ENCODE peak calls at places on chromosome 10, in four cellular contexts. L, V, G and W are unnamed samples.

GRCh38 chr10:58412502-58412961 is 27.3 kb downstream of the TFAM start:
- DNase-seq in L (peak; percentile 45), G (no peak), V (no peak), W (no peak)

GRCh38 chr10:23439452-23439919 is 611 bp downstream of the OTUD1 start:
- DNase-seq in G (peak; percentile 28), L (peak; percentile 37), V (no peak), W (no peak)

GRCh38 chr10:25786181-25786580 is 147.8 kb upstream of the MYO3A start:
- DNase-seq in L (no peak), V (no peak), G (no peak), W (no peak)

GRCh38 chr10:5105626-5106025 is 11.4 kb downstream of the AKR1C3 start:
- DNase-seq in V (no peak), G (no peak), L (no peak), W (no peak)

GRCh38 chr10:61447127-61447526 is 6.1 kb downstream of the TMEM26 start:
- DNase-seq in L (no peak), G (no peak), V (no peak), W (no peak)

GRCh38 chr10:120436431-120437142 is 20.4 kb upstream of the PLPP4 start:
- DNase-seq in V (no peak), G (no peak), L (no peak), W (no peak)

GRCh38 chr10:123772645-123773508 is 106.7 kb downstream of the GPR26 start:
- DNase-seq in G (no peak), V (no peak), L (no peak), W (no peak)

GRCh38 chr10:89550509-89550908 is 15.1 kb upstream of the SLC16A12 start:
- DNase-seq in L (peak; percentile 58), G (peak; percentile 52), V (no peak), W (no peak)

GRCh38 chr10:103241262-103242011 is 4.2 kb upstream of the RPEL1 start:
- DNase-seq in G (no peak), V (no peak), L (no peak), W (no peak)

GRCh38 chr10:5547684-5547933 is 22.8 kb downstream of the CALML3 start:
- DNase-seq in G (no peak), L (no peak), V (no peak), W (no peak)

GRCh38 chr10:7475046-7475860 is 64.4 kb upstream of the SFMBT2 start:
- DNase-seq in L (peak; percentile 12), V (no peak), G (peak; percentile 25), W (peak; percentile 29)

GRCh38 chr10:89129850-89130396 is 77.2 kb downstream of the CH25H start:
- DNase-seq in V (no peak), L (peak; percentile 75), G (peak; percentile 11), W (no peak)

GRCh38 chr10:109127363-109127762 is 795.9 kb downstream of the XPNPEP1 start:
- DNase-seq in V (no peak), G (no peak), L (no peak), W (no peak)

GRCh38 chr10:126476256-126476655 is 88.0 kb upstream of the ADAM12 start:
- DNase-seq in V (no peak), L (no peak), G (no peak), W (peak; percentile 7)

GRCh38 chr10:29392376-29393021 is 103.6 kb downstream of the LYZL1 start:
- DNase-seq in G (peak; percentile 34), L (peak; percentile 64), V (no peak), W (peak; percentile 20)

GRCh38 chr10:79019961-79020491 is 48.7 kb upstream of the ZMIZ1 start:
- DNase-seq in G (peak; percentile 69), L (peak; percentile 86), V (no peak), W (no peak)

GRCh38 chr10:102776779-102777417 is 33.1 kb downstream of the WBP1L start:
- DNase-seq in L (peak; percentile 98), V (no peak), G (peak; percentile 87), W (no peak)

GRCh38 chr10:112811741-112812551 is 138.1 kb upstream of the TCF7L2 start:
- DNase-seq in G (peak; percentile 67), L (peak; percentile 92), V (no peak), W (peak; percentile 43)

GRCh38 chr10:122878799-122879338 is 512 bp downstream of the FAM24B start:
- DNase-seq in V (no peak), L (no peak), G (no peak), W (no peak)

GRCh38 chr10:130146042-130146441 is 9.9 kb downstream of the GLRX3 start:
- DNase-seq in G (no peak), V (no peak), L (no peak), W (no peak)

GRCh38 chr10:120948889-120949382 is 97.8 kb downstream of the WDR11 start:
- DNase-seq in G (peak; percentile 76), L (peak; percentile 83), V (no peak), W (no peak)

GRCh38 chr10:17273403-17273802 is 45.4 kb downstream of the VIM start:
- DNase-seq in L (peak; percentile 16), V (no peak), G (no peak), W (no peak)

GRCh38 chr10:70458329-70459060 is 17.0 kb upstream of the NODAL start:
- DNase-seq in V (no peak), L (peak; percentile 75), G (peak; percentile 89), W (no peak)

GRCh38 chr10:112875474-112876267 is 74.4 kb upstream of the TCF7L2 start:
- DNase-seq in V (no peak), L (peak; percentile 76), G (peak; percentile 24), W (no peak)

GRCh38 chr10:127236266-127236665 is 39.9 kb upstream of the INSYN2A start:
- DNase-seq in G (no peak), V (no peak), L (no peak), W (no peak)

GRCh38 chr10:97150191-97150590 is 35.6 kb downstream of the SLIT1 start:
- DNase-seq in G (no peak), L (no peak), V (no peak), W (no peak)

GRCh38 chr10:48880016-48880705 is 59.5 kb downstream of the LRRC18 start:
- DNase-seq in V (no peak), G (no peak), L (no peak), W (no peak)

GRCh38 chr10:23445591-23445990 is 6.7 kb downstream of the OTUD1 start:
- DNase-seq in V (no peak), G (no peak), L (no peak), W (no peak)

GRCh38 chr10:123144697-123145541 is 3.0 kb upstream of the HMX2 start:
- DNase-seq in G (no peak), L (no peak), V (no peak), W (no peak)

GRCh38 chr10:5547934-5548660 is 23.3 kb downstream of the CALML3 start:
- DNase-seq in V (no peak), L (peak; percentile 23), G (no peak), W (no peak)

DNA sequence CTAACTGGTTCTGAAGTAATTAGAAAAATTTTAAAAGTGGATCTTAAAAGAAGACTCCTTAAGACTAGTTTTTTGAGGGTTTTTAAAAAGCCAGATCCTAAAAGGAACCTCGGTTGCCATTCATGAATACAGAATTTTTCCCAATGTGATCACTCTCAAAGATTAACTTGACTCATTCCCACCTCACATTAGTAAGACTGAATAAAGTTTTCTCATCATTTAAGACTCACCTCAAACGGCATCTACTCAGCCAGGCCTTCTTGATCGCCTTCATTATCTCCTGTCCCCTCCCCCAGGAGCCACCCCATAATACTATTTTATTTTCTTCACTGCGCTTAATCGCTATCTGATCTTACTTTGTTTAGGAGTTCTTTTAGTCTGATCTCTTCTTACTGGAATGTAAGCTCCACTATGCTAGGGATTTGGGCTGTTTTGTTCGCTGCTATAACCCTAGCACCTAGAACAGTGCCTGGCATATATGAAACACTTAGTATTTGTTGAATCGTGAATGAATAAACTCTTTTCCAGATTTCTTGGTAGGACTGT is 55.9 kb upstream of the PCGF5 start:
- DNase-seq in V (no peak), G (no peak), L (no peak), W (no peak)
- H3K4me3 ChIP-seq in V (peak overlapping the region; percentile 94), G (peak overlapping the region; percentile 99), L (no peak overlapping the region), W (no peak overlapping the region)

GRCh38 chr10:119306964-119307363 is 99.6 kb downstream of the GRK5 start:
- DNase-seq in G (no peak), V (no peak), L (no peak), W (no peak)
- H3K4me1 ChIP-seq in G (peaks cover 12% of the 10 kb centered on the region), V (peaks cover 88% of the 10 kb centered on the region), L (peaks cover 8% of the 10 kb centered on the region), W (no peaks in the 10 kb centered on the region)

GRCh38 chr10:508726-509125 is 180.7 kb downstream of the DIP2C start:
- DNase-seq in L (no peak), G (no peak), V (no peak), W (no peak)

GRCh38 chr10:511101-511848 is 178.2 kb downstream of the DIP2C start:
- DNase-seq in L (peak; percentile 96), V (peak; percentile 35), G (peak; percentile 94), W (peak; percentile 84)

GRCh38 chr10:509361-510102 is 179.9 kb downstream of the DIP2C start:
- DNase-seq in G (no peak), V (no peak), L (no peak), W (no peak)

GRCh38 chr10:511849-512191 is 177.6 kb downstream of the DIP2C start:
- DNase-seq in L (no peak), G (no peak), V (no peak), W (no peak)

GRCh38 chr10:510415-510881 is 179.0 kb downstream of the DIP2C start:
- DNase-seq in L (no peak), G (no peak), V (no peak), W (no peak)
- H3K4me3 ChIP-seq in L (no peak overlapping the region), G (no peak overlapping the region), V (no peak overlapping the region), W (no peak overlapping the region)

GRCh38 chr10:95265572-95265971 is 25.2 kb downstream of the PDLIM1 start:
- DNase-seq in L (no peak), G (no peak), V (no peak), W (no peak)
- H3K4me1 ChIP-seq in L (peaks cover 26% of the 10 kb centered on the region), G (peaks cover 30% of the 10 kb centered on the region), V (peaks cover 81% of the 10 kb centered on the region), W (peaks cover 11% of the 10 kb centered on the region)